ENCODE peak calls at places on chromosomes 1 and 21, in six cellular contexts. R is left cardiac atrium; K is fibroblast of mammary gland; H is GM12892; Q is activated CD4-positive, alpha-beta T cell treated with anti-CD3 and anti-CD28 coated beads, Interleukin-2, amount 10 ng/mL, durations not matched to agents 7 days and 5 days; O is CD4-positive, CD25-positive, alpha-beta regulatory T cell. S is an unnamed sample.
A peak's percentile ranks its signal among the peaks of the same experiment; 100 is the strongest.

GRCh38 chr1:236861560-236862230 is 66.6 kb downstream of the MTR start:
- DNase-seq in O (no peak), R (no peak), H (no peak), Q (peak; percentile 26), K (peak; percentile 32), S (no peak)

GRCh38 chr1:9321480-9321849 is 28.8 kb downstream of the SPSB1 start:
- DNase-seq in H (no peak), K (peak; percentile 90), Q (no peak), O (no peak), R (no peak), S (no peak)

GRCh38 chr1:56339786-56340465 is 239.4 kb downstream of the PLPP3 start:
- DNase-seq in Q (no peak), H (no peak), R (no peak), K (no peak), O (no peak), S (no peak)

GRCh38 chr1:205928256-205928655 is 15.0 kb downstream of the SLC26A9 start:
- DNase-seq in Q (no peak), H (no peak), K (no peak), O (no peak), R (no peak), S (no peak)

GRCh38 chr21:29382029-29382654 is 83.4 kb downstream of the BACH1 start:
- DNase-seq in O (no peak), K (peak; percentile 31), R (no peak), H (no peak), Q (no peak), S (no peak)

GRCh38 chr21:16211339-16212303 is 481.8 kb downstream of the USP25 start:
- DNase-seq in H (no peak), R (no peak), Q (no peak), K (peak; percentile 41), O (no peak), S (no peak)

GRCh38 chr1:76989976-76990375 is 122.7 kb downstream of the ST6GALNAC5 start:
- DNase-seq in Q (no peak), K (no peak), O (no peak), R (no peak), H (no peak), S (no peak)

GRCh38 chr1:84390231-84390630 is 8.1 kb upstream of the DNASE2B start:
- DNase-seq in K (peak; percentile 56), R (no peak), H (no peak), Q (no peak), O (no peak), S (no peak)

GRCh38 chr1:22611530-22611947 is 24.9 kb upstream of the C1QA start:
- DNase-seq in R (peak; percentile 47), H (no peak), K (peak; percentile 54), O (no peak), Q (peak; percentile 59), S (no peak)

GRCh38 chr1:179883040-179883501 is 986 bp downstream of the TOR1AIP1 start:
- DNase-seq in H (no peak), O (peak; percentile 24), K (no peak), R (peak; percentile 27), Q (peak; percentile 60), S (no peak)

GRCh38 chr1:112093372-112093694 is 103.9 kb upstream of the KCND3 start:
- DNase-seq in Q (no peak), R (no peak), K (no peak), H (no peak), O (no peak), S (no peak)

GRCh38 chr1:232786845-232787455 is 18.3 kb upstream of the MAP10 start:
- DNase-seq in H (no peak), O (no peak), R (no peak), Q (peak; percentile 67), K (no peak), S (no peak)

GRCh38 chr1:231603598-231604275 is 22.9 kb upstream of the DISC1 start:
- DNase-seq in Q (peak; percentile 54), O (peak; percentile 13), R (no peak), K (peak; percentile 65), H (peak; percentile 19), S (peak; percentile 28)

GRCh38 chr1:56590520-56591011 is 11.2 kb upstream of the PLPP3 start:
- DNase-seq in O (no peak), Q (no peak), K (no peak), H (no peak), R (no peak), S (no peak)

GRCh38 chr1:92186081-92186480 is 31.6 kb upstream of the C1orf146 start:
- DNase-seq in H (no peak), R (no peak), K (peak; percentile 63), O (no peak), Q (no peak), S (no peak)

GRCh38 chr1:154441241-154441888 is 36.2 kb downstream of the IL6R start:
- DNase-seq in O (no peak), Q (no peak), K (no peak), R (no peak), H (no peak), S (no peak)

GRCh38 chr1:18188820-18189517 is 81.4 kb downstream of the IGSF21 start:
- DNase-seq in R (no peak), K (no peak), Q (no peak), H (no peak), O (no peak), S (no peak)

GRCh38 chr1:19307804-19308508 is 4.0 kb downstream of the AKR7A2 start:
- DNase-seq in H (no peak), R (no peak), Q (no peak), K (no peak), O (no peak), S (no peak)

GRCh38 chr1:2322065-2322571 is 69.2 kb downstream of the MORN1 start:
- DNase-seq in H (no peak), K (peak; percentile 65), R (peak; percentile 87), Q (no peak), O (no peak), S (no peak)

GRCh38 chr1:923131-923990 is at the start of gene SAMD11:
- DNase-seq in H (no peak), R (peak; percentile 89), K (peak; percentile 69), O (peak; percentile 30), Q (peak; percentile 25), S (no peak)

GRCh38 chr1:58584082-58584895 is 7.2 kb upstream of the TACSTD2 start:
- DNase-seq in O (no peak), R (peak; percentile 73), K (peak; percentile 96), H (no peak), Q (no peak), S (no peak)

GRCh38 chr1:50368179-50369007 is 54.9 kb downstream of the DMRTA2 start:
- DNase-seq in O (no peak), K (peak; percentile 10), R (peak; percentile 28), H (peak; percentile 36), Q (peak; percentile 49), S (peak; percentile 28)

GRCh38 chr1:180213401-180214177 is 16.5 kb upstream of the LHX4 start:
- DNase-seq in O (peak; percentile 16), K (peak; percentile 24), R (no peak), H (no peak), Q (peak; percentile 71), S (peak; percentile 57)

GRCh38 chr1:46133946-46134345 is 1.5 kb upstream of the PIK3R3 start:
- DNase-seq in Q (no peak), O (no peak), R (no peak), H (no peak), K (no peak), S (no peak)

GRCh38 chr1:3068400-3069361 is at the start of gene PRDM16:
- DNase-seq in H (no peak), Q (peak; percentile 26), K (peak; percentile 12), R (peak; percentile 34), O (no peak), S (peak; percentile 65)

GRCh38 chr1:55428944-55429931 is 214.1 kb upstream of the USP24 start:
- DNase-seq in O (no peak), K (peak; percentile 99), Q (no peak), R (peak; percentile 81), H (no peak), S (no peak)

GRCh38 chr1:147073062-147073432 is 99.2 kb downstream of the PRKAB2 start:
- DNase-seq in H (no peak), R (no peak), Q (no peak), O (no peak), K (no peak), S (no peak)

GRCh38 chr1:240169188-240169587 is 77.5 kb downstream of the FMN2 start:
- DNase-seq in H (no peak), O (no peak), Q (no peak), K (peak; percentile 63), R (no peak), S (no peak)

GRCh38 chr1:7501259-7501560 is 269.9 kb upstream of the VAMP3 start:
- DNase-seq in O (no peak), K (no peak), Q (no peak), H (no peak), R (no peak), S (no peak)

GRCh38 chr21:45573452-45574035 is 31.3 kb upstream of the SLC19A1 start:
- DNase-seq in K (no peak), H (no peak), O (no peak), R (no peak), Q (no peak), S (no peak)

GRCh38 chr1:1677718-1678580 is 14.6 kb downstream of the SLC35E2B start:
- DNase-seq in Q (peak; percentile 61), R (no peak), O (peak; percentile 31), H (peak; percentile 83), K (no peak), S (peak; percentile 82)

GRCh38 chr1:89762431-89762800 is 58.4 kb upstream of the LRRC8D start:
- DNase-seq in O (no peak), Q (no peak), K (no peak), R (no peak), H (no peak), S (no peak)

GRCh38 chr21:25929859-25930520 is 195.2 kb downstream of the GABPA start:
- DNase-seq in H (no peak), Q (no peak), K (peak; percentile 42), O (no peak), R (no peak), S (no peak)

GRCh38 chr1:67376381-67376780 is 53.8 kb downstream of the SERBP1 start:
- DNase-seq in Q (no peak), O (no peak), R (no peak), K (no peak), H (no peak), S (no peak)

GRCh38 chr1:178266619-178267066 is 172.7 kb downstream of the RASAL2 start:
- DNase-seq in R (no peak), O (no peak), Q (no peak), H (no peak), K (no peak), S (no peak)

GRCh38 chr1:153775432-153776311 is 465 bp downstream of the SLC27A3 start:
- DNase-seq in R (peak; percentile 75), Q (peak; percentile 65), O (peak; percentile 57), H (peak; percentile 60), K (peak; percentile 58), S (peak; percentile 69)

GRCh38 chr21:39736716-39737115 is 8.3 kb upstream of the IGSF5 start:
- DNase-seq in R (no peak), O (no peak), H (no peak), Q (no peak), K (no peak), S (no peak)

GRCh38 chr1:40281852-40282251 is 23.8 kb downstream of the ZMPSTE24 start:
- DNase-seq in R (no peak), H (no peak), O (no peak), Q (no peak), K (no peak), S (no peak)

GRCh38 chr1:91784616-91785015 is 101.3 kb downstream of the TGFBR3 start:
- DNase-seq in Q (no peak), O (no peak), K (no peak), H (no peak), R (no peak), S (no peak)